ENCODE peak calls at places on chromosomes 7 and 10, in seven cellular contexts. V is pancreas, S is nephron progenitor cell, F is neural crest cell, O is right lobe of liver, U is B cell, P is adrenal gland. M is an unnamed sample.

GRCh38 chr7:151732834-151733585 is 143.9 kb downstream of the PRKAG2 start:
- DNase-seq in V (no peak), F (no peak), P (no peak), O (no peak), U (no peak), S (no peak), M (no peak)

GRCh38 chr7:461453-462172 is 58.0 kb downstream of the PDGFA start:
- DNase-seq in V (no peak), U (no peak), O (no peak), F (no peak), P (no peak), S (no peak), M (peak)

GRCh38 chr10:130686680-130687300 is 550.6 kb downstream of the GLRX3 start:
- DNase-seq in V (no peak), U (no peak), F (peak), S (peak), O (no peak), P (peak), M (no peak)

GRCh38 chr10:62083868-62084267 is 182.4 kb downstream of the ARID5B start:
- DNase-seq in P (no peak), U (no peak), V (peak), F (no peak), S (no peak), O (no peak), M (no peak)

GRCh38 chr7:21472029-21472428 is 44.1 kb downstream of the SP4 start:
- DNase-seq in U (no peak), S (no peak), O (no peak), F (no peak), V (no peak), P (no peak), M (no peak)

GRCh38 chr10:132884041-132884440 is 58.3 kb downstream of the CFAP46 start:
- DNase-seq in F (no peak), V (no peak), P (no peak), S (no peak), U (no peak), O (peak), M (no peak)

GRCh38 chr7:721619-722248 is 4.8 kb upstream of the DNAAF5 start:
- DNase-seq in O (no peak), S (no peak), F (no peak), P (no peak), U (no peak), V (no peak), M (no peak)

GRCh38 chr7:94422136-94422535 is 27.4 kb downstream of the COL1A2 start:
- DNase-seq in F (no peak), P (no peak), O (no peak), V (no peak), U (no peak), S (no peak), M (no peak)

GRCh38 chr7:3164363-3164762 is 120.7 kb upstream of the CARD11 start:
- DNase-seq in S (no peak), V (no peak), U (no peak), F (no peak), P (no peak), O (no peak), M (no peak)

GRCh38 chr7:131555565-131556054 is 818 bp downstream of the PODXL start:
- DNase-seq in O (no peak), F (no peak), U (no peak), P (no peak), S (peak), V (no peak), M (no peak)

GRCh38 chr7:77799078-77799964 is 748 bp downstream of the PHTF2 start:
- DNase-seq in F (peak), O (peak), P (peak), U (peak), V (peak), S (peak), M (peak)

GRCh38 chr10:121411006-121411405 is 187.2 kb downstream of the FGFR2 start:
- DNase-seq in S (no peak), U (no peak), O (no peak), V (no peak), P (no peak), F (no peak), M (no peak)

GRCh38 chr7:99275496-99275895 is 2.9 kb downstream of the MYH16 start:
- DNase-seq in U (no peak), V (no peak), O (no peak), P (no peak), S (no peak), F (no peak), M (no peak)

GRCh38 chr7:99272476-99273045 is at the start of gene MYH16:
- DNase-seq in O (no peak), P (no peak), F (no peak), U (no peak), S (no peak), V (no peak), M (no peak)

GRCh38 chr7:99278180-99278579 is 5.5 kb downstream of the MYH16 start:
- DNase-seq in U (no peak), P (no peak), O (no peak), V (no peak), F (no peak), S (no peak), M (no peak)
- TF ChIP-seq CTCF in U (no peak), P (no peak), O (no peak), V (no peak), F (no peak), S (no peak), M (no peak)

GRCh38 chr7:43112088-43112940 is at the start of gene HECW1:
- DNase-seq in O (no peak), S (peak), P (no peak), F (peak), U (no peak), V (no peak), M (peak)
- TF ChIP-seq CTCF in O (no peak), S (no peak), P (no peak), F (no peak), U (no peak), V (no peak), M (no peak)

GRCh38 chr10:85317827-85318226 is 989.4 kb downstream of the CCSER2 start:
- DNase-seq in F (no peak), S (no peak), U (no peak), P (no peak), O (no peak), V (no peak), M (no peak)
- TF ChIP-seq CTCF in F (no peak), S (no peak), U (no peak), P (no peak), O (no peak), V (no peak), M (no peak)

GRCh38 chr10:58477902-58478301 is 34.8 kb upstream of the BICC1 start:
- DNase-seq in S (no peak), U (no peak), O (no peak), F (no peak), V (no peak), P (no peak), M (no peak)
- TF ChIP-seq CTCF in S (no peak), U (no peak), O (no peak), F (no peak), V (no peak), P (no peak), M (no peak)

DNA sequence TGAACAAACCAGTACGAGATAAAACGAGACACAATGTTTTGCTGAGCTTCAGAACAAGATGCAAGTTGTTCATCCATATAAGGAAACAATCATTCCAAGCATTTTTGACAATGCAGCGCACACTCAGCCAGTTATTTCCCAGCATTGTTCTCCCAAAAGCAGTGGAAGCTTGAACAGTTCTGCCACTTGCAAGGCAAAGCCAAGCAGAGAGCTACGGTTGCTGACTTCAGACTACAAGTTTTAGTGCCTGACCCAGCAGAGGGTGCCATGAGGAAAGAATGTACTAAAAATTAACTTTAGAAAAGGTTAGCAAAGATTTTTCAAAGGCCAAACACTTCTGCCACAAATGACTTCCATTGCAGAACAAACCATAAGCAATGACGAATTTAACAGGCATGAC is 152.5 kb downstream of the SLC25A13 start:
- DNase-seq in F (no peak), V (no peak), S (no peak), U (no peak), O (no peak), P (no peak), M (peak)
- TF ChIP-seq CTCF in F (no peak), V (no peak), S (no peak), U (no peak), O (no peak), P (no peak), M (no peak)

DNA sequence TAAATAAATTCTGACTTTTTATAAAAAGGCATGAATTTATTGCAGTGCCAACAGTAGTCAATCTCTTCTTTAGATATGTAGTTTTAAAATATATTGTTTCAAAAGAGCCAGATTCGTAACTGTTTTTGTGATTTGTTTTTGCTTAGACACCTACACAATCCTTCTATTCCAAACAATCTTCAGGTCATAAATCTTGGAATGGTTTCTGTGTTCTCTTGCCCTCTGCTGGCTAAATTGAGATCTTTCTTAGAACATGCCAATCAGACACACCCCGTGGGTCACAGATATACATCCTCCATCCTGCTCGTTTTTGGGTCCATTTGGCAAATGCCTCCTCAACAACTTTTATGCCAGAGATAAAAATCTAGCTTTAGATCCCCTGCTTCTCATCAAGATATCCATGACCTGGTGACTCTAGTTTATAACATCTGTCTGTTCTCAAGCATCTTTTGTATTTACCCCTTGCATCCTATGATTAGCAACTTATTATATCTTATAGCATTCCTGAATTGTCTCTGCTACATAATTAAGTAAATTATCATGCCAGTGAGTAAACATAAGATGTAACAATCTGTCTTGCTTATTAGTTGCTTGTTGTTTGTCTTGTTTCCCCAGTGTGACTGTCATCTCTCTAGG is 35.3 kb upstream of the IFRD1 start:
- DNase-seq in U (no peak), V (no peak), S (no peak), P (no peak), F (no peak), O (no peak), M (peak)
- TF ChIP-seq CTCF in U (peak), V (no peak), S (peak), P (peak), F (peak), O (peak), M (peak)

DNA sequence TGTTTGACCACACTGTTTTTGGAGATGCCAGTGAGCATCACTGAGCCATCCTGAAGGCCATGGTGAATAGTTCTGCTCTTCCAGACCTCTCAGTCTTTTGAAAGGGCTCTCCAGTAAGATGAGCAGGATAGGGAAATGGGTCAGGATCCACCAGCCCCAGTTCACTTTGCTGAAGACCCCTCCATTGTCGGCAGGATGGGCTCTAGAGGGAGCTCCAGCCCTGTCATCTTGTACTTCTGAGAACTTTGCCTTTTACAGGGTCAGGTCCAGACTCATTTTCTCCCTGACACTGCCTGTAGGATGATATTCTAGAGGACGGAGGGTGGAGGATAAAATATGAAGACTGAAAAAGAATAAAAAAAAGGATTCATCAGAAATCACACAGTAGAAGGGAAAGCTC is 13.1 kb downstream of the LHFPL3 start:
- DNase-seq in S (peak), O (no peak), U (no peak), P (no peak), F (no peak), V (peak), M (peak)
- TF ChIP-seq CTCF in S (peak), O (peak), U (no peak), P (no peak), F (no peak), V (no peak), M (no peak)

GRCh38 chr10:74760042-74760979 is 66.1 kb upstream of the KAT6B start:
- DNase-seq in V (no peak), U (no peak), P (no peak), F (no peak), O (no peak), S (no peak), M (no peak)
- TF ChIP-seq CTCF in V (no peak), U (no peak), P (no peak), F (no peak), O (no peak), S (no peak), M (no peak)

M was measured in endothelial cell.